ENCODE peak calls at places on chromosomes 12 and 14, in four cellular contexts. K is GM23338, I is A549, H is iPS DF 6.9. W is an unnamed sample. For H3K4me1, the result is how much of the 10 kb centered on the place peaks cover.

GRCh38 chr14:58914271-58914855 is 274.1 kb upstream of the DAAM1 start:
- DNase-seq in H (no peak), I (no peak), K (peak), W (no peak)

GRCh38 chr14:72744416-72745120 is 149.3 kb downstream of the DPF3 start:
- DNase-seq in I (no peak), K (no peak), H (no peak), W (no peak)

GRCh38 chr12:132267873-132268272 is 61.5 kb downstream of the GALNT9 start:
- DNase-seq in I (no peak), H (no peak), K (no peak), W (no peak)

GRCh38 chr12:50282581-50283229 is 615 bp downstream of the LIMA1 start:
- DNase-seq in H (no peak), I (no peak), K (no peak), W (no peak)

GRCh38 chr12:108801736-108802665 is 55.4 kb downstream of the SSH1 start:
- DNase-seq in K (peak), I (no peak), H (peak), W (peak)

GRCh38 chr14:44649056-44649455 is 142.0 kb upstream of the FSCB start:
- DNase-seq in I (no peak), H (no peak), K (no peak), W (no peak)

GRCh38 chr14:55301722-55302121 is 30.5 kb downstream of the FBXO34 start:
- DNase-seq in I (peak), K (no peak), H (no peak), W (no peak)

GRCh38 chr12:16482726-16483125 is 123.2 kb downstream of the LMO3 start:
- DNase-seq in I (no peak), K (no peak), H (no peak), W (no peak)

GRCh38 chr14:104546021-104546491 is 33.5 kb upstream of the C14orf180 start:
- DNase-seq in I (no peak), K (no peak), H (no peak), W (peak)

GRCh38 chr12:58310828-58311273 is 369.5 kb downstream of the ATP23 start:
- DNase-seq in I (peak), K (no peak), H (no peak), W (no peak)

GRCh38 chr12:121092034-121092433 is 40.6 kb upstream of the P2RX7 start:
- DNase-seq in H (no peak), K (no peak), I (no peak), W (no peak)

GRCh38 chr12:84694111-84694510 is 218.5 kb downstream of the SLC6A15 start:
- DNase-seq in I (no peak), H (no peak), K (no peak), W (no peak)

GRCh38 chr14:52399886-52400599 is 85.9 kb downstream of the PTGER2 start:
- DNase-seq in I (no peak), H (no peak), K (peak), W (no peak)

GRCh38 chr12:80118565-80119337 is 19.4 kb downstream of the OTOGL start:
- DNase-seq in H (no peak), I (no peak), K (peak), W (no peak)

GRCh38 chr12:39125580-39125979 is 220.2 kb upstream of the CPNE8 start:
- DNase-seq in K (no peak), I (no peak), H (no peak), W (no peak)

GRCh38 chr14:75264036-75264435 is 14.6 kb upstream of the FOS start:
- DNase-seq in K (no peak), H (no peak), I (no peak), W (no peak)

GRCh38 chr14:104980601-104981531 is 2.7 kb upstream of the AHNAK2 start:
- DNase-seq in H (no peak), I (no peak), K (no peak), W (peak)

GRCh38 chr12:121176826-121177529 is 33.0 kb upstream of the P2RX4 start:
- DNase-seq in H (no peak), K (no peak), I (no peak), W (no peak)

GRCh38 chr12:67804168-67804567 is 155.6 kb downstream of the DYRK2 start:
- DNase-seq in I (no peak), K (no peak), H (no peak), W (no peak)

GRCh38 chr14:94117856-94118255 is 7.3 kb downstream of the IFI27 start:
- DNase-seq in K (no peak), I (no peak), H (no peak), W (no peak)

GRCh38 chr12:10521555-10521954 is 15.9 kb downstream of the EIF2S3B start:
- DNase-seq in I (no peak), H (no peak), K (no peak), W (no peak)

GRCh38 chr12:67388331-67389163 is 119.4 kb downstream of the CAND1 start:
- DNase-seq in K (peak), I (no peak), H (no peak), W (peak)

GRCh38 chr14:32666310-32666709 is 272.4 kb upstream of the NPAS3 start:
- DNase-seq in I (no peak), H (no peak), K (no peak), W (no peak)

GRCh38 chr14:58427289-58428010 is at the start of the genes KIAA0586 and TIMM9:
- DNase-seq in K (peak), I (peak), H (peak), W (peak)

GRCh38 chr12:66087365-66087943 is 43.1 kb downstream of the LLPH start:
- DNase-seq in K (peak), H (peak), I (peak), W (peak)

GRCh38 chr12:116559080-116559329 is 176 bp upstream of the MAP1LC3B2 start:
- DNase-seq in K (peak), H (no peak), I (no peak), W (no peak)

GRCh38 chr12:74897425-74898211 is 312.0 kb downstream of the KCNC2 start:
- DNase-seq in H (no peak), I (no peak), K (no peak), W (no peak)

GRCh38 chr12:95882080-95882479 is 23.3 kb downstream of the SNRPF start:
- DNase-seq in I (no peak), H (no peak), K (no peak), W (no peak)

GRCh38 chr12:116594325-116595038 is 35.3 kb downstream of the MAP1LC3B2 start:
- DNase-seq in H (no peak), I (no peak), K (no peak), W (no peak)

GRCh38 chr12:62689042-62689839 is 222.6 kb downstream of the MON2 start:
- DNase-seq in K (no peak), H (no peak), I (no peak), W (no peak)

GRCh38 chr14:61475316-61475715 is 153.9 kb downstream of the PRKCH start:
- DNase-seq in H (no peak), K (peak), I (peak), W (no peak)

GRCh38 chr12:12716151-12716844 is 870 bp upstream of the CDKN1B start:
- DNase-seq in I (peak), H (no peak), K (peak), W (peak)

DNA sequence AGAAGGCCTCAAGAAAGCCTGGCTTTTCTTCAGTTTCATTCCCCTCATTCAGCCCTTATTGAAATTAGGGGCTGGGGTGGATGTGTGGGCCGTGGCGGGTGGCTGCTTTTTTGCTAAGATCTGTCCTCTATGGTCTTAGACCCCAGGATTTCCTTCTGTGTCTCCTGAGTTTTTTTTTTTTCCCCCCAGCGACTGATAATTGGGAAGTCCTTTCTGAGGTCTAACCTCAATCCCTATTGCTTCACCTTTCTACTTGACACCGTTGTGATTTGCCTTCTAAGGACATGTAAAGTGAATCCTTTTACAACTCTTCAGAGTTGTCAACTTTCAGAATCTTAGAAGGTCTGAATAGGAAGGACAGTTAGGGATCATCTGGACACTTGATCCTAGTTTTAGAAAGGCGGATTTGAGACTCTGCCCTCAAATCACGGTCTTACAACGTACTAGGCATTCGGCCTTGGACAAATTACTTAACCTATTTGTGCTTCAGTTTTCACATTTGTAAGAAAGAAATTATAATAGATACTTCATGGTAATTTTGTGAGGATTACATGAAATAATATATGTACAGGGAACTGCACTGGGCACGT is 4.4 kb downstream of the GPR84 start:
- DNase-seq in K (no peak), H (no peak), I (no peak), W (no peak)
- H3K4me1 ChIP-seq in K (under half), H (under half), I (under half), W (under half)

GRCh38 chr14:77181124-77181602 is 435 bp upstream of the TMEM63C start:
- DNase-seq in K (no peak), I (no peak), H (no peak), W (no peak)
- H3K4me3 ChIP-seq in K (peak), I (peak), H (no peak), W (no peak)

DNA sequence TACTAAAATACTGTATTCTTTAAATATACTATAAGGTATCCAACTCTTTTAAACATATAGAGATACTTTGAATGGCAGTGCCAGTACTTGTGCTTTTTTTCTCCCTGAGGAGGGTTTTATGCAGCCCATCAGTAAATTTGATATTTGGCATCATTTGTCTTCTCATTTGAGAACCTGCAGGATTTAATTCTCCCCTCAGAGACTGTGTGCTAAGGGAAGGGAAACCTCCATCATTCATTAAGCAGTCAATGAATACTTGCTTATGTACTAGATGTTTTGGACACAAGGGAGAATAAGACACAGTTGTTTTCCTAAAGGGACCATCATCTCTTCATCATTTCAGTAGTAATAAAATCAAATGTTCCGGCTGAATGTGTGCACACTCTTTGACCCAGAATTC is 40.8 kb downstream of the FRS2 start:
- DNase-seq in K (no peak), H (no peak), I (no peak), W (no peak)
- H3K4me1 ChIP-seq in K (half or more), H (under half), I (half or more), W (under half)

GRCh38 chr12:11673666-11674464 is 24.4 kb downstream of the ETV6 start:
- DNase-seq in H (no peak), I (no peak), K (no peak), W (no peak)
- H3K4me3 ChIP-seq in H (no peak), I (no peak), K (no peak), W (no peak)

GRCh38 chr12:72681028-72681427 is 408.9 kb downstream of the TRHDE start:
- DNase-seq in H (no peak), K (no peak), I (no peak), W (no peak)

GRCh38 chr12:72679147-72679757 is 407.1 kb downstream of the TRHDE start:
- DNase-seq in K (no peak), H (no peak), I (no peak), W (peak)

DNA sequence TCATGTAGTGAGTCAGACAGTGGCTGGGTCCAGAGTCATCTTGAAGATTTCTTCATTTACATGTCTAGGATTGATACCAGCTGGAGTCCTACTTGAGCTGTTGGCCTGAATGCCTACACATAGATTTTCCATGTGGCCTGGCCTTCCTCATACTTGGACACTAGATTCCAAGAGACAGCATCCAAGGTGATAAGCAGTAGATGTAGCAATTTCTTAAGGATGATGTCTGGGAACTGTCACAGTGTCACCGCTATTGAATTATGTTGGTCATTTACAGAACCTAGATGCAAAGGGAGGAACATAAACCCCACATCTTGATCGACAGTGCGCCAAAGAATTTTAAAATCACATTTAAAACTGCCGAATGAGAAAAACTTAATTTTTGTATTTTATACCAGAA is 412.3 kb downstream of the TRHDE start:
- DNase-seq in K (no peak), H (no peak), I (no peak), W (no peak)
- H3K4me1 ChIP-seq in K (under half), H (under half), I (under half), W (under half)

W was measured in endodermal cell.